ENCODE peak calls at places on chromosomes 6 and 20, in seven cellular contexts. One of them, this sample, is unnamed.

GRCh38 chr6:23348185-23348584 is 777.8 kb upstream of the NRSN1 start:
- DNase-seq in GM12865: no peak
- DNase-seq in heart left ventricle: no peak
- DNase-seq in endodermal cell: no peak
- DNase-seq in fibroblast of pulmonary artery: no peak
- DNase-seq in pancreas: no peak
- DNase-seq in mucosa of descending colon: no peak
- DNase-seq in this sample: no peak

GRCh38 chr6:141463237-141463977 is 669.3 kb upstream of the GJE1 start:
- DNase-seq in GM12865: peak
- DNase-seq in heart left ventricle: peak
- DNase-seq in endodermal cell: no peak
- DNase-seq in fibroblast of pulmonary artery: peak
- DNase-seq in pancreas: no peak
- DNase-seq in mucosa of descending colon: no peak
- DNase-seq in this sample: peak

GRCh38 chr6:93586316-93586715 is 167.0 kb upstream of the EPHA7 start:
- DNase-seq in GM12865: no peak
- DNase-seq in heart left ventricle: no peak
- DNase-seq in endodermal cell: no peak
- DNase-seq in fibroblast of pulmonary artery: no peak
- DNase-seq in pancreas: no peak
- DNase-seq in mucosa of descending colon: no peak
- DNase-seq in this sample: no peak

GRCh38 chr6:33206027-33206863 is 1.8 kb downstream of the HSD17B8 start:
- DNase-seq in GM12865: no peak
- DNase-seq in heart left ventricle: no peak
- DNase-seq in endodermal cell: no peak
- DNase-seq in fibroblast of pulmonary artery: no peak
- DNase-seq in pancreas: no peak
- DNase-seq in mucosa of descending colon: no peak
- DNase-seq in this sample: no peak

GRCh38 chr20:24755411-24755922 is 193.6 kb upstream of the CST7 start:
- DNase-seq in GM12865: no peak
- DNase-seq in heart left ventricle: no peak
- DNase-seq in endodermal cell: peak
- DNase-seq in fibroblast of pulmonary artery: no peak
- DNase-seq in pancreas: no peak
- DNase-seq in mucosa of descending colon: no peak
- DNase-seq in this sample: no peak

GRCh38 chr6:167476844-167477595 is 152.1 kb downstream of the TTLL2 start:
- DNase-seq in GM12865: no peak
- DNase-seq in heart left ventricle: no peak
- DNase-seq in endodermal cell: peak
- DNase-seq in fibroblast of pulmonary artery: no peak
- DNase-seq in pancreas: no peak
- DNase-seq in mucosa of descending colon: no peak
- DNase-seq in this sample: no peak

GRCh38 chr6:47195251-47195650 is 114.5 kb downstream of the TNFRSF21 start:
- DNase-seq in GM12865: no peak
- DNase-seq in heart left ventricle: peak
- DNase-seq in endodermal cell: no peak
- DNase-seq in fibroblast of pulmonary artery: peak
- DNase-seq in pancreas: no peak
- DNase-seq in mucosa of descending colon: no peak
- DNase-seq in this sample: no peak

GRCh38 chr6:142929751-142930358 is 15.1 kb downstream of the HIVEP2 start:
- DNase-seq in GM12865: no peak
- DNase-seq in heart left ventricle: no peak
- DNase-seq in endodermal cell: no peak
- DNase-seq in fibroblast of pulmonary artery: peak
- DNase-seq in pancreas: no peak
- DNase-seq in mucosa of descending colon: no peak
- DNase-seq in this sample: peak

GRCh38 chr20:32191873-32192272 is 15.7 kb downstream of the PLAGL2 start:
- DNase-seq in GM12865: no peak
- DNase-seq in heart left ventricle: no peak
- DNase-seq in endodermal cell: peak
- DNase-seq in fibroblast of pulmonary artery: peak
- DNase-seq in pancreas: no peak
- DNase-seq in mucosa of descending colon: no peak
- DNase-seq in this sample: peak

DNA sequence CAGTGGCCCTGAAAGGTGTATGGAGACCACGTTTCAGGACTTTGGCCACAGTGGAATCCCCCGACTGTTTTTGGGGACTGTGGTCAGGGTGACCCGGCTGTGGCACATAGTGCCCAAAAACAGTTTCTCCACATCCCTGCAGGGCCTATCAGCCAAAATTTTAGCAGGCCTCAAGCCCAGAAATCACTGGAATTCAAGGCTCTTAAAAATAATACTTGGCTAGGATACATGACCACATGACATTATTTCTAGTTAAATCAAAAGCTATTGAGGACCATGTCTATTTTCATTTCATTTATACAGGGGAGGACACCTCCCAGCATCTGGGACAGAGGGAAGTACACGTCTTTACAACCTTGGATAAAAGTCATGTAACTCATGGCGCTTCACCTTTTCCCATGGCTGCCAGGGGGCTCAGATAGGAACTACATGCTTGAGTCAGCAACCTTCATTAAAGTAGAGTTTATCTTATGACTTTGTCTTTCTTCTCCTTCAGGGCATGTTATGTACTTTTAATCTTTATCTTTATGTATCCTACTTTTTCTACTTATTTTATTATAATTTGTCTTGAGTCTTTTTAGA is 70.8 kb upstream of the CD93 start:
- DNase-seq in GM12865: no peak
- DNase-seq in heart left ventricle: no peak
- DNase-seq in endodermal cell: no peak
- DNase-seq in fibroblast of pulmonary artery: no peak
- DNase-seq in pancreas: no peak
- DNase-seq in mucosa of descending colon: no peak
- DNase-seq in this sample: no peak
- TF ChIP-seq CTCF in GM12865: no peak
- TF ChIP-seq CTCF in heart left ventricle: no peak
- TF ChIP-seq CTCF in endodermal cell: no peak
- TF ChIP-seq CTCF in fibroblast of pulmonary artery: no peak
- TF ChIP-seq CTCF in pancreas: no peak
- TF ChIP-seq CTCF in mucosa of descending colon: no peak
- TF ChIP-seq CTCF in this sample: no peak

GRCh38 chr6:11419763-11420453 is 117.6 kb upstream of the TMEM170B start:
- DNase-seq in GM12865: no peak
- DNase-seq in heart left ventricle: no peak
- DNase-seq in endodermal cell: no peak
- DNase-seq in fibroblast of pulmonary artery: no peak
- DNase-seq in pancreas: no peak
- DNase-seq in mucosa of descending colon: no peak
- DNase-seq in this sample: no peak

GRCh38 chr6:11416936-11417576 is 120.5 kb upstream of the TMEM170B start:
- DNase-seq in GM12865: no peak
- DNase-seq in heart left ventricle: no peak
- DNase-seq in endodermal cell: no peak
- DNase-seq in fibroblast of pulmonary artery: no peak
- DNase-seq in pancreas: peak
- DNase-seq in mucosa of descending colon: no peak
- DNase-seq in this sample: no peak

GRCh38 chr6:11413728-11414127 is 123.8 kb upstream of the TMEM170B start:
- DNase-seq in GM12865: no peak
- DNase-seq in heart left ventricle: no peak
- DNase-seq in endodermal cell: no peak
- DNase-seq in fibroblast of pulmonary artery: peak
- DNase-seq in pancreas: no peak
- DNase-seq in mucosa of descending colon: no peak
- DNase-seq in this sample: peak

GRCh38 chr6:11414564-11414963 is 123.0 kb upstream of the TMEM170B start:
- DNase-seq in GM12865: peak
- DNase-seq in heart left ventricle: no peak
- DNase-seq in endodermal cell: no peak
- DNase-seq in fibroblast of pulmonary artery: no peak
- DNase-seq in pancreas: no peak
- DNase-seq in mucosa of descending colon: no peak
- DNase-seq in this sample: no peak

DNA sequence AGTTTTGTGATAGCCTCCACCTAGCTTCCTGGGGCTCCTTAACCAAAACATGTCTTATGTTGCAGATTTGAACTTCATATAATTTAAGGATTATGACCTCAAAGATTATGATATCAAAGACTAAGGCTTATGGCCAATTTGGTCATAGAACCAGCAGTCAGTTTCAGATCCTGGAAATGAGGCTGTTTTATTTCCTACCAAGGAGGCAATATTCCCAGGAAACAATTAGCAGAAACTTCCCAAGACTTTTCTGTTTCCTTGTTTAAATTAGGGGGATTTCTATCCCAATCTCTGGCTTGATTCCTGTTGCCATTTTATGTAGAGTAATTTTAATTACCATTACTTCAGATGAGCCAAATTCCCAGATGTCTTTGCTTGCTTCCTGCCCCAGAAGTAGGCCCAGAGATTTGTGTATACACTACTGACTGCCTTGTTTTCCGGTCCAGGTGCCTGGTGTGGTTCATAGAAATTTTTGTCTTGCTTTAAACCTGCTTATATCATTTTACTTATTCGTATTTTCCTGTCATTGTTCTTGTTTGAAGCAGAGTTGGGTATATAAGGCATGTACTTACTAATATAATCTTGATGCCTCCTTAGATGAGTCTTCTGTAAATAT is 119.2 kb upstream of the TMEM170B start:
- DNase-seq in GM12865: no peak
- DNase-seq in heart left ventricle: no peak
- DNase-seq in endodermal cell: no peak
- DNase-seq in fibroblast of pulmonary artery: no peak
- DNase-seq in pancreas: no peak
- DNase-seq in mucosa of descending colon: no peak
- DNase-seq in this sample: no peak
- H3K4me3 ChIP-seq in GM12865: no peak
- H3K4me3 ChIP-seq in heart left ventricle: no peak
- H3K4me3 ChIP-seq in endodermal cell: no peak
- H3K4me3 ChIP-seq in fibroblast of pulmonary artery: no peak
- H3K4me3 ChIP-seq in pancreas: no peak
- H3K4me3 ChIP-seq in mucosa of descending colon: no peak
- H3K4me3 ChIP-seq in this sample: no peak

DNA sequence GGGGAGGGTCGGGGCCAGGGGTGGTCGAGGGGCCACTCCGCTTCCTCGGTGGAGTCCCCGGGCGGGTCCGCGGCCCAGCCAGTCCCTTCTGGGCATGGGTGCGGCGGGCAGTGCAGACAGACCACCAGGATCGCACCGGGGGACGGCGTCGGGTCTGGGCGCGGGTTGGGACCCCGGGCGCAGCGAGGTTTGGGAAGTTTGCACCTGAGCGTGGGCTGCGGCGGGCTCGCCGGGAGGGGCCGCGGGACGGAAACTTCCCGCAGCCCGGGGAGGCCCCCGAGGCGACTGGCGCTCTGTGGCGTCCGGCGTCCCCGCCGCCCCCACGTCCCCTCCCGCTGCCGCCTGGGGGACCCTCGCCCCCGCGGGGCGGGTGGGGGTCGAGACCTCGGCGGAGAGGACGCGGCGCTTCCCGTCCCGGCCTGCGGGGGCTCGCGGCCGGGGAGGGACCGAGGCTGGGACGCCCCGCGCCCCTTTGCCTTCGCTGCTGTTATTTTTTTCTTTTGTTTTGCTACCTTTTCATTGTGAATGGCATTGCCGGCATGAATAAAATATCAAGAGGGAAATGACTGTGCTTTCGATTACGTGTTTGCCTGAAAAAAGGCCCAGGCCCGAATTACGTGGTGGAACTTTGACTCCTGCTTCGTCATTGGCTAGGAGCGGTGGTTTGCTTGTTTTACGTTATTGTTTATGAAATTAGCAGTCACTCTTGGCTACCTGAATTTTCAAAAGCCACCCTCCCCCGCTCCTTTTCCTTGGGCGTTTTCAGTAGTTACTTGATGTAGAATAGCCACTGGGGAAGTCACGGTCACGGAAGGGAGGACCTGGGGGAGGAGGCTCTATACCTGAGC is 701 bp downstream of the SNX9 start:
- DNase-seq in GM12865: peak
- DNase-seq in heart left ventricle: peak
- DNase-seq in endodermal cell: peak
- DNase-seq in fibroblast of pulmonary artery: peak
- DNase-seq in pancreas: peak
- DNase-seq in mucosa of descending colon: peak
- DNase-seq in this sample: peak
- TF ChIP-seq CTCF in GM12865: no peak
- TF ChIP-seq CTCF in heart left ventricle: no peak
- TF ChIP-seq CTCF in endodermal cell: peak
- TF ChIP-seq CTCF in fibroblast of pulmonary artery: no peak
- TF ChIP-seq CTCF in pancreas: no peak
- TF ChIP-seq CTCF in mucosa of descending colon: peak
- TF ChIP-seq CTCF in this sample: no peak

GRCh38 chr6:4032475-4032874 is 46.5 kb downstream of the FAM217A start:
- DNase-seq in GM12865: no peak
- DNase-seq in heart left ventricle: no peak
- DNase-seq in endodermal cell: no peak
- DNase-seq in fibroblast of pulmonary artery: no peak
- DNase-seq in pancreas: no peak
- DNase-seq in mucosa of descending colon: no peak
- DNase-seq in this sample: no peak
- H3K4me3 ChIP-seq in GM12865: no peak
- H3K4me3 ChIP-seq in heart left ventricle: no peak
- H3K4me3 ChIP-seq in endodermal cell: peak
- H3K4me3 ChIP-seq in fibroblast of pulmonary artery: no peak
- H3K4me3 ChIP-seq in pancreas: no peak
- H3K4me3 ChIP-seq in mucosa of descending colon: no peak
- H3K4me3 ChIP-seq in this sample: no peak

GRCh38 chr6:112877134-112878100 is 530.3 kb downstream of the RFPL4B start:
- DNase-seq in GM12865: no peak
- DNase-seq in heart left ventricle: no peak
- DNase-seq in endodermal cell: no peak
- DNase-seq in fibroblast of pulmonary artery: peak
- DNase-seq in pancreas: no peak
- DNase-seq in mucosa of descending colon: no peak
- DNase-seq in this sample: peak
- TF ChIP-seq CTCF in GM12865: no peak
- TF ChIP-seq CTCF in heart left ventricle: no peak
- TF ChIP-seq CTCF in endodermal cell: no peak
- TF ChIP-seq CTCF in fibroblast of pulmonary artery: peak
- TF ChIP-seq CTCF in pancreas: no peak
- TF ChIP-seq CTCF in mucosa of descending colon: no peak
- TF ChIP-seq CTCF in this sample: peak

DNA sequence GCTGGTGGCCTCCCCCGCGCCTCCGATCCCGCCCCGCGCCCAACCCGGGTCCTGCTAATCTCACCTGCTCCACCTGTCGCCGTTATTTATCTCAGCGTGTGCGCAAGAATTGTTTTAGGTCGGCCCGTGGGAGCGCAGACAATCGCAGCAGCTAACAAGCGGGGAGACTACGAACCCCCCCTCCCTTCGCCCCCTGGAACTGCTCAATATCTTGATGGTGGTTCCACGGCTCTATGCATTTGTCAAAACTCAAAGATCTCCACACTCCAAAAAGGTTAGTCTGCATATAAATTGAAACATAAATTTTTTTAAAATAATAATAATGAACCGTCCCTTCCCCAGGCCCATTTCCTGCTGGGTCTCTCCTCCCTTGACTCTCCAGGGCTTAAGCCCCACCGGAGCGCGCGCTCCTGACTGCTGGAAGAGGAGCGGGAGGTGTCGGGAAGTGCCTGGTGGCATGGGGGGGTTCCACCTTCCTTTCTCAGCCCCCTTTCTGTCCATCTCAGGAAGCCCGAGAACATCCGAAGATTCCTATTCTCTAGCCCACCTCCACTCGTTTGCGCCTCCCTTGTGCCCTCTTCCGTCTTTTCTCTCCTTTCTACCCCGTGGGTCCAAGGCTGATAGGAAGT is 1.6 kb upstream of the MDGA1 start:
- DNase-seq in GM12865: no peak
- DNase-seq in heart left ventricle: no peak
- DNase-seq in endodermal cell: no peak
- DNase-seq in fibroblast of pulmonary artery: no peak
- DNase-seq in pancreas: no peak
- DNase-seq in mucosa of descending colon: no peak
- DNase-seq in this sample: no peak
- H3K4me3 ChIP-seq in GM12865: peak
- H3K4me3 ChIP-seq in heart left ventricle: peak
- H3K4me3 ChIP-seq in endodermal cell: peak
- H3K4me3 ChIP-seq in fibroblast of pulmonary artery: peak
- H3K4me3 ChIP-seq in pancreas: peak
- H3K4me3 ChIP-seq in mucosa of descending colon: no peak
- H3K4me3 ChIP-seq in this sample: peak